ENCODE peak calls at places on chromosomes 3 and 15, in five cellular contexts. I is IMR-90, X is HCT116, U is HepG2, T is GM23338. Q is an unnamed sample. For H4K20me1, the result is how much of the 10 kb centered on the place peaks cover.

GRCh38 chr15:81189583-81190283 is 6.9 kb upstream of the IL16 start:
- DNase-seq in T (no peak), U (no peak), X (no peak), I (peak), Q (peak)

GRCh38 chr15:74540135-74540760 is 772 bp upstream of the ARID3B start:
- DNase-seq in T (peak), X (no peak), I (peak), U (peak), Q (no peak)

GRCh38 chr3:187112934-187113793 is 26.1 kb downstream of the RPL39L start:
- DNase-seq in I (peak), U (peak), X (peak), T (peak), Q (peak)

GRCh38 chr3:39383190-39383912 is at the start of gene SLC25A38:
- DNase-seq in U (peak), I (peak), T (peak), X (peak), Q (peak)

GRCh38 chr3:66036586-66037061 is 2.1 kb downstream of the MAGI1 start:
- DNase-seq in T (peak), X (no peak), I (peak), U (no peak), Q (peak)

GRCh38 chr3:77319711-77320110 is 279.8 kb downstream of the ROBO2 start:
- DNase-seq in I (peak), X (no peak), U (peak), T (peak), Q (no peak)

GRCh38 chr15:67783303-67783702 is 42.0 kb upstream of the SKOR1 start:
- DNase-seq in I (no peak), T (no peak), X (no peak), U (no peak), Q (no peak)

GRCh38 chr3:40044487-40044886 is 235.1 kb downstream of the MYRIP start:
- DNase-seq in I (no peak), U (no peak), T (no peak), X (no peak), Q (no peak)

GRCh38 chr3:126537730-126538281 is 13.9 kb downstream of the CHST13 start:
- DNase-seq in X (no peak), T (no peak), U (no peak), I (no peak), Q (no peak)

GRCh38 chr15:33934896-33935295 is 33.4 kb upstream of the CHRM5 start:
- DNase-seq in X (no peak), T (no peak), U (no peak), I (peak), Q (no peak)

GRCh38 chr3:143216709-143217182 is 97.2 kb downstream of the CHST2 start:
- DNase-seq in U (no peak), X (no peak), T (no peak), I (no peak), Q (no peak)

GRCh38 chr3:97916576-97916975 is 55.7 kb downstream of the RIOX2 start:
- DNase-seq in U (no peak), T (no peak), I (no peak), X (no peak), Q (no peak)

GRCh38 chr3:195790891-195791290 is 20.8 kb downstream of the MUC4 start:
- DNase-seq in T (no peak), I (no peak), X (no peak), U (no peak), Q (no peak)

DNA sequence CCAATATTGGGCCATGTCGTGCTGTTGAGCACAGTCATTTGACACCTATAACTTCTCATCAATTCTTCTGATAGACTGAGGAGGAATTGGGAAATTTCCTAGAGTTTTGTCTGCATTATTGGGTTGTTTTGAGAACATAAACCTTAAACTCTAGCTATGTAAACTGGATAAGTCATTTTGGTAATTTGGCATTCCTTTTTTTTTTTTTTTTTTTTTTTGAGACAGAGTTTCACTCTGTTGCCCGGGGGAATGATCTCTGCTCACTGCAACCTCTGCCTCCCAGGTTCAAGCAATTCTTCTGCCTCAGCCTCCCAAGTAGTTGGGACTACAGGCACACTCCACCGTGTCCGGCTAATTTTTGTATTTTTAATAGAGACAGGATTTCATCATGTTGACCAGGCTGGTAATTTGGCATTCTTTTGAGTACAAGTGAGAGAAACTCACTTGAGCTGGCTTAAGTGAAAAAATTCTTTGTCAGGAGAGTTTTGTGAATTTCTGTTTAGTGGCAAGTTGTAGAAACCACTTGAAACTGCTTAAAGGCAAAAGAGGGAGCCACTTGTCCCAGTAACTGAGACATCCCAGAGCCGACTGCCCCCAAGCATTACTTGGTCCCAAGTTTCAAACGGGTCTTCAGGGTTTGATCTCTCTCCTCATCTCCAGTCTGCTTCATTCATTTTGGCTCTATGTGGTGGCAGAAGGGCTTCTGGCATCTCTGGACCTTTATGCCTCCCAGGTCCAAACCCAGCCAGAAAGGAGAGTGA is 34.9 kb downstream of the FLNB start:
- DNase-seq in X (no peak), U (no peak), T (no peak), I (no peak), Q (no peak)
- H4K20me1 ChIP-seq in X (under half), U (under half), T (under half), I (half or more), Q (under half)

GRCh38 chr3:15041950-15042349 is 23.2 kb downstream of the MRPS25 start:
- DNase-seq in U (no peak), I (no peak), T (no peak), X (no peak), Q (no peak)

GRCh38 chr3:15043772-15044171 is 21.3 kb downstream of the MRPS25 start:
- DNase-seq in U (no peak), I (no peak), T (no peak), X (no peak), Q (no peak)

GRCh38 chr3:15045667-15046066 is 19.4 kb downstream of the MRPS25 start:
- DNase-seq in T (no peak), U (no peak), X (no peak), I (no peak), Q (no peak)

GRCh38 chr3:15042936-15043335 is 22.2 kb downstream of the MRPS25 start:
- DNase-seq in T (no peak), X (no peak), I (peak), U (no peak), Q (no peak)

GRCh38 chr3:15044311-15044710 is 20.8 kb downstream of the MRPS25 start:
- DNase-seq in I (no peak), U (no peak), X (no peak), T (no peak), Q (no peak)
- H4K20me1 ChIP-seq in I (under half), U (under half), X (under half), T (under half), Q (under half)

GRCh38 chr15:75656813-75657212 is 9.1 kb downstream of the SNX33 start:
- DNase-seq in U (no peak), X (no peak), T (no peak), I (no peak), Q (no peak)
- H4K20me1 ChIP-seq in U (under half), X (under half), T (under half), I (half or more), Q (under half)

GRCh38 chr3:188403404-188403803 is 249.4 kb downstream of the LPP start:
- DNase-seq in T (no peak), I (no peak), U (no peak), X (no peak), Q (no peak)
- H4K20me1 ChIP-seq in T (under half), I (under half), U (under half), X (under half), Q (under half)

GRCh38 chr3:127735767-127736693 is 63.3 kb downstream of the ABTB1 start:
- DNase-seq in I (peak), U (no peak), T (no peak), X (no peak), Q (peak)
- H4K20me1 ChIP-seq in I (under half), U (under half), T (under half), X (under half), Q (under half)

GRCh38 chr3:172343979-172344378 is 104.3 kb downstream of the GHSR start:
- DNase-seq in X (no peak), I (no peak), T (no peak), U (no peak), Q (no peak)
- H4K20me1 ChIP-seq in X (under half), I (under half), T (under half), U (under half), Q (under half)

DNA sequence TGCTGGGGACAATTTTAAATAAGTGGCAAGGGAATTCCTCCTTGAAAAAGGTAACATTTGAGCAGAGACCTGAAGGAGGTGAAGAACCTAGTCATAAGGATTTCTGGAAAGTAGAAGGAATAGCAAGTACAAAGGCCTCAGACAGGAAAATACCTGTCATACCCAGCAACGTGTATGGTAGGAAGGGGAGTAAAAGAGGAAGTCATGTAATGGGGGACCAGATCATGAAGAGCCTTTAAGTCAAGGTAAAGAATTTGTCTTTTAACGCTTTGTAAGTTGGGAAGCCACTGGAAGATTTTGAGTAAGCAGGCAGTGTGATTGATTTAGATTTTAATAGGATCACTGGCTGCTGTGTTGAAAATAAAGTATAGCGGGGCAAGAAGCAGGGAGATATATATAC is 43.4 kb upstream of the FAH start:
- DNase-seq in T (no peak), U (no peak), X (no peak), I (no peak), Q (no peak)
- H4K20me1 ChIP-seq in T (under half), U (under half), X (under half), I (under half), Q (half or more)

GRCh38 chr3:120302361-120302760 is 17.3 kb upstream of the GPR156 start:
- DNase-seq in X (no peak), I (peak), U (no peak), T (no peak), Q (no peak)
- H4K20me1 ChIP-seq in X (under half), I (under half), U (under half), T (under half), Q (under half)

GRCh38 chr3:50102558-50102957 is 13.8 kb downstream of the RBM5 start:
- DNase-seq in X (no peak), U (no peak), T (no peak), I (no peak), Q (no peak)
- H4K20me1 ChIP-seq in X (under half), U (under half), T (under half), I (under half), Q (under half)

GRCh38 chr15:73114064-73114463 is 61.8 kb downstream of the NEO1 start:
- DNase-seq in T (peak), U (no peak), I (no peak), X (no peak), Q (no peak)

GRCh38 chr15:73109751-73110150 is 57.5 kb downstream of the NEO1 start:
- DNase-seq in T (no peak), X (no peak), U (no peak), I (no peak), Q (peak)

GRCh38 chr15:73110246-73110645 is 58.0 kb downstream of the NEO1 start:
- DNase-seq in T (no peak), X (no peak), U (no peak), I (no peak), Q (no peak)

GRCh38 chr15:73105064-73105463 is 52.8 kb downstream of the NEO1 start:
- DNase-seq in X (no peak), T (no peak), I (no peak), U (peak), Q (no peak)

DNA sequence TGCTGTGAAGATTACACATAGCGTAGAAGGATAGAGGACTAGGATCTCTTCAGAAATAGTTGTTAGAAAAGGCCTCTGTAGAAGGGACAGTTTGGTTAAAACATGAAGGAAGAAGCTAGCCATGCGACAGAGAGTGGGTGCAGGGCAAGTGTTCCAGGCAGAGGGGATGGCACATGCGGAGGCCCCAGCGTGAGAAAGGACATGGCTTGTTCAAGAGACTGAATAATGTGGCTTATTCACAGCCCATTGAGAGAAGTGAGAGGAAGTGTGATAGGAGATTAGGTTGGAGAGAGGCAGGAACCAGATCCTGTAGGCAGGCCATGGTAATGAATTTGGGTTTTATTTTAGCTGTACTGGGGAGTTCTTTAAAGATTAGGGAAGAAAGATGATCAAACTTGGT is 56.4 kb downstream of the NEO1 start:
- DNase-seq in T (peak), U (no peak), I (no peak), X (no peak), Q (no peak)
- H4K20me1 ChIP-seq in T (under half), U (under half), I (under half), X (under half), Q (under half)